ENCODE peak calls at places on chromosomes 3 and 15, in six cellular contexts. G, H, Y, L, R and D are unnamed samples.

GRCh38 chr15:74392402-74392876 is 25.0 kb upstream of the CYP11A1 start:
- DNase-seq in Y (no peak), L (no peak), H (no peak), G (no peak), R (no peak), D (no peak)

GRCh38 chr3:17473761-17474160 is 268.7 kb downstream of the TBC1D5 start:
- DNase-seq in H (peak; percentile 28), G (no peak), L (peak; percentile 50), Y (no peak), R (no peak), D (no peak)

GRCh38 chr15:42796955-42797779 is 60.2 kb upstream of the CDAN1 start:
- DNase-seq in G (no peak), H (peak; percentile 18), R (no peak), L (peak; percentile 46), Y (no peak), D (no peak)

GRCh38 chr3:61802772-61803171 is 241.4 kb downstream of the PTPRG start:
- DNase-seq in R (no peak), G (no peak), H (no peak), L (no peak), Y (no peak), D (peak; percentile 7)

GRCh38 chr15:80031841-80032240 is 27.6 kb upstream of the ZFAND6 start:
- DNase-seq in Y (no peak), L (no peak), G (no peak), R (no peak), H (peak; percentile 41), D (peak; percentile 16)

GRCh38 chr3:135218304-135218703 is 423.2 kb downstream of the EPHB1 start:
- DNase-seq in L (no peak), H (no peak), G (no peak), R (no peak), Y (no peak), D (peak; percentile 16)

GRCh38 chr15:59268980-59269472 is 62.4 kb downstream of the LDHAL6B start:
- DNase-seq in L (no peak), G (no peak), R (no peak), Y (no peak), H (peak; percentile 62), D (no peak)

GRCh38 chr15:29034151-29034550 is 148.4 kb downstream of the APBA2 start:
- DNase-seq in L (peak; percentile 16), H (no peak), R (no peak), Y (no peak), G (no peak), D (no peak)

GRCh38 chr15:64930778-64931240 is 19.1 kb downstream of the ANKDD1A start:
- DNase-seq in Y (no peak), H (no peak), L (peak; percentile 55), R (no peak), G (no peak), D (no peak)

GRCh38 chr3:51388286-51389029 is 2.6 kb upstream of the RBM15B start:
- DNase-seq in H (peak; percentile 89), R (no peak), Y (no peak), G (no peak), L (no peak), D (no peak)

GRCh38 chr15:90465140-90465929 is 64.4 kb upstream of the CRTC3 start:
- DNase-seq in L (peak; percentile 74), G (no peak), R (no peak), H (no peak), Y (no peak), D (no peak)

GRCh38 chr3:52986938-52987337 is 58.9 kb downstream of the SFMBT1 start:
- DNase-seq in H (peak; percentile 30), G (peak; percentile 7), R (no peak), L (peak; percentile 66), Y (no peak), D (no peak)

GRCh38 chr15:99708563-99708962 is 24.7 kb downstream of the LYSMD4 start:
- DNase-seq in H (peak; percentile 94), G (peak; percentile 75), R (no peak), L (peak; percentile 96), Y (no peak), D (no peak)

GRCh38 chr3:14353486-14353885 is 48.9 kb upstream of the SLC6A6 start:
- DNase-seq in G (no peak), Y (no peak), H (no peak), L (no peak), R (no peak), D (no peak)

GRCh38 chr3:33061782-33062181 is 35.2 kb downstream of the GLB1 start:
- DNase-seq in H (peak; percentile 29), G (peak; percentile 45), Y (no peak), L (peak; percentile 80), R (no peak), D (peak; percentile 22)

GRCh38 chr15:58314593-58315216 is 117.1 kb upstream of the LIPC start:
- DNase-seq in H (no peak), Y (no peak), L (no peak), G (no peak), R (no peak), D (no peak)

GRCh38 chr3:123126051-123126450 is 59.2 kb downstream of the PDIA5 start:
- DNase-seq in L (no peak), H (no peak), Y (no peak), G (no peak), R (no peak), D (no peak)

GRCh38 chr3:36060950-36061349 is 319.4 kb upstream of the STAC start:
- DNase-seq in G (no peak), R (no peak), H (peak; percentile 14), L (no peak), Y (no peak), D (no peak)

GRCh38 chr3:38582941-38583645 is 66.4 kb downstream of the SCN5A start:
- DNase-seq in H (no peak), Y (no peak), L (no peak), R (no peak), G (no peak), D (no peak)

GRCh38 chr3:190381356-190381940 is 6.5 kb upstream of the CLDN16 start:
- DNase-seq in R (no peak), L (peak; percentile 32), Y (no peak), G (no peak), H (peak; percentile 54), D (no peak)

GRCh38 chr3:183308746-183309145 is 55.7 kb downstream of the B3GNT5 start:
- DNase-seq in R (no peak), H (no peak), G (no peak), L (no peak), Y (no peak), D (no peak)